ENCODE peak calls at places on chromosome 10, in four cellular contexts. One of them, this sample, is unnamed.

GRCh38 chr10:7626283-7626682 is 40.5 kb downstream of the ITIH5 start:
- DNase-seq in fibroblast of mammary gland: peak; percentile 50
- DNase-seq in thoracic aorta: no peak
- DNase-seq in right atrium auricular region: no peak
- DNase-seq in this sample: no peak

GRCh38 chr10:30865141-30865926 is 166.3 kb downstream of the ZNF438 start:
- DNase-seq in thoracic aorta: no peak
- DNase-seq in right atrium auricular region: no peak
- DNase-seq in fibroblast of mammary gland: peak; percentile 35
- DNase-seq in this sample: no peak

GRCh38 chr10:90418869-90419652 is 438.8 kb downstream of the HTR7 start:
- DNase-seq in right atrium auricular region: no peak
- DNase-seq in fibroblast of mammary gland: peak; percentile 92
- DNase-seq in thoracic aorta: no peak
- DNase-seq in this sample: no peak

GRCh38 chr10:122504551-122504950 is 43.2 kb downstream of the HTRA1 start:
- DNase-seq in fibroblast of mammary gland: peak; percentile 95
- DNase-seq in thoracic aorta: peak; percentile 41
- DNase-seq in right atrium auricular region: peak; percentile 88
- DNase-seq in this sample: peak; percentile 89

GRCh38 chr10:63114031-63114814 is 18.9 kb upstream of the NRBF2 start:
- DNase-seq in right atrium auricular region: peak; percentile 93
- DNase-seq in thoracic aorta: peak; percentile 39
- DNase-seq in fibroblast of mammary gland: peak; percentile 97
- DNase-seq in this sample: peak; percentile 96

GRCh38 chr10:32204606-32205005 is 142.4 kb downstream of the EPC1 start:
- DNase-seq in thoracic aorta: no peak
- DNase-seq in fibroblast of mammary gland: no peak
- DNase-seq in right atrium auricular region: no peak
- DNase-seq in this sample: peak; percentile 45

GRCh38 chr10:73226663-73227062 is 20.4 kb downstream of the DNAJC9 start:
- DNase-seq in fibroblast of mammary gland: no peak
- DNase-seq in thoracic aorta: no peak
- DNase-seq in right atrium auricular region: no peak
- DNase-seq in this sample: no peak

GRCh38 chr10:73954737-73955136 is 43.2 kb upstream of the VCL start:
- DNase-seq in fibroblast of mammary gland: no peak
- DNase-seq in right atrium auricular region: no peak
- DNase-seq in thoracic aorta: no peak
- DNase-seq in this sample: no peak

GRCh38 chr10:44647877-44648542 is 263.1 kb upstream of the CXCL12 start:
- DNase-seq in fibroblast of mammary gland: peak; percentile 68
- DNase-seq in right atrium auricular region: no peak
- DNase-seq in thoracic aorta: no peak
- DNase-seq in this sample: peak; percentile 99

GRCh38 chr10:119653209-119653608 is 2.0 kb downstream of the BAG3 start:
- DNase-seq in fibroblast of mammary gland: no peak
- DNase-seq in right atrium auricular region: no peak
- DNase-seq in thoracic aorta: no peak
- DNase-seq in this sample: no peak

GRCh38 chr10:18710201-18710653 is 51.0 kb downstream of the ARL5B start:
- DNase-seq in fibroblast of mammary gland: no peak
- DNase-seq in thoracic aorta: no peak
- DNase-seq in right atrium auricular region: no peak
- DNase-seq in this sample: no peak

GRCh38 chr10:94429049-94429707 is 26.8 kb downstream of the TBC1D12 start:
- DNase-seq in thoracic aorta: no peak
- DNase-seq in right atrium auricular region: no peak
- DNase-seq in fibroblast of mammary gland: peak; percentile 46
- DNase-seq in this sample: peak; percentile 86

GRCh38 chr10:114030140-114030539 is 13.5 kb upstream of the ADRB1 start:
- DNase-seq in thoracic aorta: no peak
- DNase-seq in fibroblast of mammary gland: no peak
- DNase-seq in right atrium auricular region: no peak
- DNase-seq in this sample: no peak

GRCh38 chr10:74955796-74956195 is 129.4 kb downstream of the KAT6B start:
- DNase-seq in thoracic aorta: no peak
- DNase-seq in right atrium auricular region: no peak
- DNase-seq in fibroblast of mammary gland: peak; percentile 35
- DNase-seq in this sample: peak; percentile 9

GRCh38 chr10:114042895-114043531 is 653 bp upstream of the ADRB1 start:
- DNase-seq in right atrium auricular region: no peak
- DNase-seq in fibroblast of mammary gland: no peak
- DNase-seq in thoracic aorta: no peak
- DNase-seq in this sample: no peak

GRCh38 chr10:34804306-34804705 is 10.8 kb downstream of the PARD3 start:
- DNase-seq in fibroblast of mammary gland: peak; percentile 30
- DNase-seq in right atrium auricular region: no peak
- DNase-seq in thoracic aorta: no peak
- DNase-seq in this sample: no peak

GRCh38 chr10:118585234-118585633 is 10.2 kb downstream of the PRLHR start:
- DNase-seq in right atrium auricular region: no peak
- DNase-seq in fibroblast of mammary gland: peak; percentile 2
- DNase-seq in thoracic aorta: no peak
- DNase-seq in this sample: no peak

GRCh38 chr10:20276127-20276979 is 460.1 kb downstream of the PLXDC2 start:
- DNase-seq in right atrium auricular region: no peak
- DNase-seq in fibroblast of mammary gland: peak; percentile 29
- DNase-seq in thoracic aorta: no peak
- DNase-seq in this sample: no peak

GRCh38 chr10:129383651-129384050 is 83.4 kb upstream of the MGMT start:
- DNase-seq in right atrium auricular region: no peak
- DNase-seq in fibroblast of mammary gland: no peak
- DNase-seq in thoracic aorta: no peak
- DNase-seq in this sample: no peak

GRCh38 chr10:100009283-100009792 is 409 bp downstream of the DNMBP start:
- DNase-seq in right atrium auricular region: no peak
- DNase-seq in thoracic aorta: no peak
- DNase-seq in fibroblast of mammary gland: peak; percentile 40
- DNase-seq in this sample: no peak
- TF ChIP-seq CTCF in right atrium auricular region: no peak
- TF ChIP-seq CTCF in thoracic aorta: no peak
- TF ChIP-seq CTCF in fibroblast of mammary gland: peak; percentile 34
- TF ChIP-seq CTCF in this sample: peak; percentile 43

GRCh38 chr10:86413046-86413728 is 46.6 kb upstream of the GRID1 start:
- DNase-seq in thoracic aorta: no peak
- DNase-seq in fibroblast of mammary gland: no peak
- DNase-seq in right atrium auricular region: no peak
- DNase-seq in this sample: peak; percentile 57
- H3K4me3 ChIP-seq in thoracic aorta: peak overlapping the region; percentile 44
- H3K4me3 ChIP-seq in fibroblast of mammary gland: no peak overlapping the region
- H3K4me3 ChIP-seq in right atrium auricular region: no peak overlapping the region
- H3K4me3 ChIP-seq in this sample: no peak overlapping the region

DNA sequence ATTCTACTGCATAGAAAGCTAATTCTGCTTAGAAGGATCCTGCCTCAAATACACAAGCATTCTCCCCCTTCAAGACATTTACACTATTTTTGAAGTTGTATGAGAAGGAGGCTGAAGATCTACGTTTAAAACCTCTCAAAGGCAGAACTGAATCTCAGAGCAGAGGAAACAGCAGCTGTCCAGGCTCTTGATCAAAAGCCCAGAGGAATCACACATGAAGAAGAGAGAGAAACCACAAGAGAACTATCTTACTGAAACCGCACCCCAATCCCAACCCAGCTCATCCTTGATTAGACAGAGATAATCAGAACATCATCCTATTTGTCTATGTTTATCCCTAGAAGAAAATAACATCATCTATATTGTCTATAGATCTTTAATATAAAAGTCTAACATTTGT is 2.2 kb upstream of the DNAJC1 start:
- DNase-seq in thoracic aorta: no peak
- DNase-seq in right atrium auricular region: no peak
- DNase-seq in fibroblast of mammary gland: no peak
- DNase-seq in this sample: no peak
- TF ChIP-seq CTCF in thoracic aorta: no peak
- TF ChIP-seq CTCF in right atrium auricular region: no peak
- TF ChIP-seq CTCF in fibroblast of mammary gland: no peak
- TF ChIP-seq CTCF in this sample: no peak

DNA sequence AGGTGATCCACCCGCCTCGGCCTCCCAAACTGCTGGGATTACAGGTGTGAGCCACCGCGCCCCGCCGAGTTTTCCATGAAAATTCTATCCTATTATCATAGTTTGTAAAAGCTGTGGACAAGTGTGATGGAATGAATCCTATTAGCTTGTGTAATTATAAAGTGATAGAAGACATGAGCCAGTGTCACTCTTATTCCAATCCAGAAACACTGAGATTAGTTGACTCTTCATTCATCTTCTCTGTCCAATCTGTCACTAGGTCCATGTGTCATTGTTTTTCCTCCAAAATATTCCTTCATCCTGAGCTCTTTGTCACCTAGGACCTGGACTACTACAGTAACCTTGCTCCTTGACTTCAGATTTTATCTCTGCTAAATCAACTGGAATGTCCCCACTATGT is 13.5 kb downstream of the FBH1 start:
- DNase-seq in fibroblast of mammary gland: no peak
- DNase-seq in right atrium auricular region: no peak
- DNase-seq in thoracic aorta: no peak
- DNase-seq in this sample: no peak
- H3K4me3 ChIP-seq in fibroblast of mammary gland: no peak overlapping the region
- H3K4me3 ChIP-seq in right atrium auricular region: no peak overlapping the region
- H3K4me3 ChIP-seq in thoracic aorta: no peak overlapping the region
- H3K4me3 ChIP-seq in this sample: no peak overlapping the region

GRCh38 chr10:126749030-126749655 is 78.7 kb upstream of the C10orf90 start:
- DNase-seq in fibroblast of mammary gland: peak; percentile 87
- DNase-seq in thoracic aorta: no peak
- DNase-seq in right atrium auricular region: peak; percentile 77
- DNase-seq in this sample: peak; percentile 82
- TF ChIP-seq CTCF in fibroblast of mammary gland: peak; percentile 92
- TF ChIP-seq CTCF in thoracic aorta: no peak
- TF ChIP-seq CTCF in right atrium auricular region: peak; percentile 19
- TF ChIP-seq CTCF in this sample: peak; percentile 94

GRCh38 chr10:110730345-110731055 is 86.4 kb downstream of the RBM20 start:
- DNase-seq in right atrium auricular region: no peak
- DNase-seq in fibroblast of mammary gland: no peak
- DNase-seq in thoracic aorta: no peak
- DNase-seq in this sample: no peak

GRCh38 chr10:110737886-110738634 is 93.9 kb downstream of the RBM20 start:
- DNase-seq in thoracic aorta: no peak
- DNase-seq in fibroblast of mammary gland: peak; percentile 19
- DNase-seq in right atrium auricular region: no peak
- DNase-seq in this sample: peak; percentile 48

GRCh38 chr10:110735620-110736027 is 91.5 kb downstream of the RBM20 start:
- DNase-seq in fibroblast of mammary gland: no peak
- DNase-seq in right atrium auricular region: no peak
- DNase-seq in thoracic aorta: no peak
- DNase-seq in this sample: no peak

GRCh38 chr10:110733256-110733952 is 89.3 kb downstream of the RBM20 start:
- DNase-seq in right atrium auricular region: no peak
- DNase-seq in fibroblast of mammary gland: peak; percentile 11
- DNase-seq in thoracic aorta: no peak
- DNase-seq in this sample: no peak
- H3K4me3 ChIP-seq in right atrium auricular region: no peak overlapping the region
- H3K4me3 ChIP-seq in fibroblast of mammary gland: peak overlapping the region; percentile 30
- H3K4me3 ChIP-seq in thoracic aorta: peak overlapping the region; percentile 73
- H3K4me3 ChIP-seq in this sample: no peak overlapping the region

GRCh38 chr10:60032723-60033122 is 126.4 kb upstream of the CCDC6 start:
- DNase-seq in fibroblast of mammary gland: peak; percentile 80
- DNase-seq in right atrium auricular region: no peak
- DNase-seq in thoracic aorta: peak; percentile 11
- DNase-seq in this sample: peak; percentile 41
- TF ChIP-seq CTCF in fibroblast of mammary gland: peak; percentile 66
- TF ChIP-seq CTCF in right atrium auricular region: no peak
- TF ChIP-seq CTCF in thoracic aorta: peak; percentile 37
- TF ChIP-seq CTCF in this sample: peak; percentile 54

GRCh38 chr10:125028291-125028867 is 86.5 kb downstream of the ZRANB1 start:
- DNase-seq in fibroblast of mammary gland: peak; percentile 46
- DNase-seq in thoracic aorta: no peak
- DNase-seq in right atrium auricular region: no peak
- DNase-seq in this sample: peak; percentile 56

GRCh38 chr10:125030567-125031197 is 88.8 kb downstream of the ZRANB1 start:
- DNase-seq in right atrium auricular region: no peak
- DNase-seq in fibroblast of mammary gland: no peak
- DNase-seq in thoracic aorta: no peak
- DNase-seq in this sample: no peak

GRCh38 chr10:125026974-125027735 is 85.2 kb downstream of the ZRANB1 start:
- DNase-seq in right atrium auricular region: no peak
- DNase-seq in fibroblast of mammary gland: no peak
- DNase-seq in thoracic aorta: no peak
- DNase-seq in this sample: no peak

GRCh38 chr10:125027889-125028288 is 86.0 kb downstream of the ZRANB1 start:
- DNase-seq in thoracic aorta: no peak
- DNase-seq in right atrium auricular region: no peak
- DNase-seq in fibroblast of mammary gland: no peak
- DNase-seq in this sample: no peak

GRCh38 chr10:125029584-125030242 is 87.8 kb downstream of the ZRANB1 start:
- DNase-seq in right atrium auricular region: no peak
- DNase-seq in thoracic aorta: no peak
- DNase-seq in fibroblast of mammary gland: no peak
- DNase-seq in this sample: no peak
- H3K4me3 ChIP-seq in right atrium auricular region: no peak overlapping the region
- H3K4me3 ChIP-seq in thoracic aorta: no peak overlapping the region
- H3K4me3 ChIP-seq in fibroblast of mammary gland: no peak overlapping the region
- H3K4me3 ChIP-seq in this sample: no peak overlapping the region

GRCh38 chr10:55500931-55501559 is 700.0 kb upstream of the PCDH15 start:
- DNase-seq in fibroblast of mammary gland: peak; percentile 12
- DNase-seq in right atrium auricular region: no peak
- DNase-seq in thoracic aorta: no peak
- DNase-seq in this sample: peak; percentile 1
- TF ChIP-seq CTCF in fibroblast of mammary gland: peak; percentile 43
- TF ChIP-seq CTCF in right atrium auricular region: peak; percentile 19
- TF ChIP-seq CTCF in thoracic aorta: no peak
- TF ChIP-seq CTCF in this sample: peak; percentile 59

This sample was measured in AG10803.